ENCODE peak calls at places on chromosomes 12 and 14, in six cellular contexts. O is GM04503, S is H4, I is T-cell, K is Daoy, Q is amniotic stem cell. H is an unnamed sample.

GRCh38 chr12:6367065-6367968 is 8.0 kb downstream of the SCNN1A start:
- DNase-seq in O (no peak), S (peak; percentile 53), I (peak; percentile 36), K (peak; percentile 45), Q (no peak), H (no peak)

GRCh38 chr12:21054334-21054733 is 76.7 kb upstream of the SLCO1B1 start:
- DNase-seq in O (no peak), S (no peak), I (no peak), K (no peak), Q (no peak), H (no peak)

GRCh38 chr14:72516936-72517408 is 376.9 kb downstream of the DPF3 start:
- DNase-seq in O (peak; percentile 54), S (peak; percentile 61), I (peak; percentile 61), K (peak; percentile 80), Q (peak; percentile 50), H (peak; percentile 61)

GRCh38 chr12:68636268-68636667 is 25.6 kb downstream of the RAP1B start:
- DNase-seq in O (no peak), S (peak; percentile 52), I (no peak), K (no peak), Q (no peak), H (no peak)

GRCh38 chr14:46580941-46581671 is 70.5 kb downstream of the RPL10L start:
- DNase-seq in O (no peak), S (peak; percentile 71), I (no peak), K (peak; percentile 33), Q (no peak), H (no peak)

GRCh38 chr12:4407136-4407535 is 27.6 kb upstream of the FGF23 start:
- DNase-seq in O (no peak), S (no peak), I (no peak), K (no peak), Q (no peak), H (no peak)

GRCh38 chr12:132181570-132182200 is 37.4 kb downstream of the NOC4L start:
- DNase-seq in O (no peak), S (no peak), I (no peak), K (no peak), Q (no peak), H (no peak)

GRCh38 chr12:102026728-102027127 is 35.1 kb downstream of the WASHC3 start:
- DNase-seq in O (no peak), S (no peak), I (no peak), K (no peak), Q (no peak), H (no peak)

GRCh38 chr14:106094654-106095189 is 568.3 kb downstream of the TMEM121 start:
- DNase-seq in O (no peak), S (peak; percentile 6), I (no peak), K (peak; percentile 32), Q (no peak), H (peak; percentile 34)

GRCh38 chr14:75063013-75063412 is 811 bp downstream of the ACYP1 start:
- DNase-seq in O (no peak), S (no peak), I (no peak), K (no peak), Q (no peak), H (no peak)

GRCh38 chr12:70724444-70724843 is 87.2 kb upstream of the PTPRB start:
- DNase-seq in O (no peak), S (peak; percentile 38), I (no peak), K (no peak), Q (no peak), H (no peak)

GRCh38 chr14:60862283-60862682 is 118.6 kb downstream of the TRMT5 start:
- DNase-seq in O (no peak), S (no peak), I (no peak), K (no peak), Q (no peak), H (no peak)